ENCODE peak calls at places on chromosome 19, in ten cellular contexts. I, T, P, G, D, W, U, B, Q and E are unnamed samples. For H3K4me1, the result is how much of the 10 kb centered on the place peaks cover.

GRCh38 chr19:14556662-14557188 is 15.1 kb downstream of the NDUFB7 start:
- DNase-seq in I (peak), T (peak), P (peak), G (peak), D (peak), W (peak), U (peak), B (peak), Q (peak), E (peak)

GRCh38 chr19:51807111-51807701 is 12.2 kb downstream of the FPR3 start:
- DNase-seq in I (no peak), T (no peak), P (peak), G (no peak), D (no peak), W (no peak), U (no peak), B (no peak), Q (no peak), E (peak)

GRCh38 chr19:18205180-18205915 is 1.5 kb upstream of the RAB3A start:
- DNase-seq in I (peak), T (peak), P (peak), G (peak), D (peak), W (peak), U (peak), B (peak), Q (peak), E (peak)

GRCh38 chr19:39160889-39161672 is 35.5 kb downstream of the PAK4 start:
- DNase-seq in I (no peak), T (no peak), P (peak), G (no peak), D (no peak), W (no peak), U (no peak), B (peak), Q (no peak), E (peak)

GRCh38 chr19:15444505-15445226 is 5.1 kb downstream of the WIZ start:
- DNase-seq in I (no peak), T (no peak), P (no peak), G (no peak), D (no peak), W (no peak), U (no peak), B (no peak), Q (no peak), E (no peak)

GRCh38 chr19:38425222-38425809 is 703 bp downstream of the RASGRP4 start:
- DNase-seq in I (no peak), T (no peak), P (no peak), G (no peak), D (no peak), W (no peak), U (no peak), B (no peak), Q (no peak), E (no peak)

GRCh38 chr19:8305798-8306197 is 2.4 kb downstream of the CD320 start:
- DNase-seq in I (peak), T (no peak), P (no peak), G (peak), D (no peak), W (peak), U (peak), B (peak), Q (no peak), E (no peak)

GRCh38 chr19:52734893-52735661 is at the start of gene ZNF611:
- DNase-seq in I (peak), T (peak), P (peak), G (peak), D (peak), W (peak), U (peak), B (peak), Q (peak), E (peak)

GRCh38 chr19:54464044-54464623 is 556 bp upstream of the LENG9 start:
- DNase-seq in I (peak), T (peak), P (peak), G (peak), D (peak), W (peak), U (peak), B (peak), Q (peak), E (peak)

GRCh38 chr19:49881672-49882394 is 4.3 kb downstream of the TBC1D17 start:
- DNase-seq in I (no peak), T (no peak), P (no peak), G (no peak), D (peak), W (peak), U (peak), B (no peak), Q (no peak), E (no peak)

GRCh38 chr19:4191044-4191443 is 8.6 kb downstream of the ANKRD24 start:
- DNase-seq in I (no peak), T (no peak), P (no peak), G (no peak), D (no peak), W (no peak), U (no peak), B (no peak), Q (no peak), E (no peak)

GRCh38 chr19:44308011-44308410 is 3.2 kb upstream of the ZNF235 start:
- DNase-seq in I (no peak), T (no peak), P (peak), G (no peak), D (no peak), W (no peak), U (no peak), B (no peak), Q (no peak), E (no peak)

GRCh38 chr19:1163283-1163933 is 10.7 kb downstream of the SBNO2 start:
- DNase-seq in I (no peak), T (no peak), P (no peak), G (no peak), D (no peak), W (no peak), U (no peak), B (no peak), Q (no peak), E (no peak)

GRCh38 chr19:10842788-10843187 is 5.4 kb upstream of the C19orf38 start:
- DNase-seq in I (no peak), T (no peak), P (no peak), G (no peak), D (no peak), W (no peak), U (no peak), B (no peak), Q (no peak), E (no peak)

GRCh38 chr19:18790566-18791314 is at the start of gene COMP:
- DNase-seq in I (no peak), T (peak), P (peak), G (no peak), D (peak), W (no peak), U (no peak), B (no peak), Q (no peak), E (no peak)

GRCh38 chr19:49335784-49336481 is 727 bp downstream of the CD37 start:
- DNase-seq in I (no peak), T (no peak), P (no peak), G (no peak), D (no peak), W (peak), U (no peak), B (no peak), Q (peak), E (no peak)

GRCh38 chr19:7529246-7529600 is 6.3 kb upstream of the PNPLA6 start:
- DNase-seq in I (no peak), T (no peak), P (no peak), G (no peak), D (no peak), W (no peak), U (no peak), B (no peak), Q (no peak), E (no peak)

GRCh38 chr19:16860118-16860517 is 28.7 kb upstream of the F2RL3 start:
- DNase-seq in I (no peak), T (no peak), P (no peak), G (no peak), D (no peak), W (no peak), U (no peak), B (no peak), Q (no peak), E (no peak)

GRCh38 chr19:38663957-38664502 is 16.6 kb downstream of the ACTN4 start:
- DNase-seq in I (no peak), T (no peak), P (no peak), G (peak), D (no peak), W (no peak), U (peak), B (peak), Q (no peak), E (no peak)

GRCh38 chr19:16435238-16435911 is 36.4 kb downstream of the EPS15L1 start:
- DNase-seq in I (no peak), T (peak), P (peak), G (peak), D (no peak), W (peak), U (peak), B (no peak), Q (no peak), E (no peak)

GRCh38 chr19:7159105-7159933 is 89.8 kb downstream of the ZNF557 start:
- DNase-seq in I (no peak), T (no peak), P (peak), G (peak), D (no peak), W (no peak), U (peak), B (no peak), Q (no peak), E (no peak)

GRCh38 chr19:50565984-50566903 is 2.0 kb downstream of the LRRC4B start:
- DNase-seq in I (no peak), T (peak), P (no peak), G (no peak), D (peak), W (no peak), U (no peak), B (peak), Q (no peak), E (no peak)

DNA sequence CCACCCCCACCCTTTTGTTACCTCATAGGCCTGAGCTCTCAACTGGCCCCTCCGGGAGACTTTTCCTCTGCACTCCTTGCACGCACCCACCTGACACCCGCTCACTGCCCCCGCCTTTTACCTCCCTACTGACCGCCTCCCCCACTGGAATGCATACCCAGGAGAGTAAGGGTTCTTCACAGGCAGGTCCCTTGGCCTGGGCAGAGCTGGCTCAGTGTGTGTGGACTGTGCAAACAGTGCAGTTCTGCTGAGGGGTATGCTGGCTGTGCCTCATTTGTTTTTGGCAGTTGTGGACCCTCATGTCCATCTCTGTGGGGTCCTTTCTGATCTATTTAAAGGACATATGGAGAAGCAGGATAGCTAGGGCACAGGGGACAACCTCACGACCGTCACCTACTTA is 5.0 kb downstream of the ZSCAN18 start:
- DNase-seq in I (no peak), T (no peak), P (no peak), G (no peak), D (no peak), W (no peak), U (no peak), B (no peak), Q (no peak), E (no peak)
- H3K4me1 ChIP-seq in I (under half), T (under half), P (under half), G (under half), D (under half), W (under half), U (under half), B (under half), Q (under half), E (under half)

GRCh38 chr19:33388817-33389573 is 15.5 kb downstream of the CEBPG start:
- DNase-seq in I (no peak), T (no peak), P (no peak), G (no peak), D (no peak), W (no peak), U (peak), B (peak), Q (no peak), E (no peak)

GRCh38 chr19:33390908-33391630 is 17.6 kb downstream of the CEBPG start:
- DNase-seq in I (no peak), T (no peak), P (no peak), G (no peak), D (no peak), W (peak), U (no peak), B (peak), Q (no peak), E (no peak)

GRCh38 chr19:33388231-33388816 is 14.8 kb downstream of the CEBPG start:
- DNase-seq in I (no peak), T (no peak), P (no peak), G (no peak), D (no peak), W (no peak), U (no peak), B (no peak), Q (no peak), E (no peak)

GRCh38 chr19:33390120-33390907 is 16.8 kb downstream of the CEBPG start:
- DNase-seq in I (no peak), T (peak), P (no peak), G (peak), D (no peak), W (peak), U (peak), B (peak), Q (no peak), E (peak)

GRCh38 chr19:33389574-33390119 is 16.1 kb downstream of the CEBPG start:
- DNase-seq in I (no peak), T (no peak), P (no peak), G (no peak), D (no peak), W (peak), U (no peak), B (peak), Q (no peak), E (no peak)
- H3K4me1 ChIP-seq in I (under half), T (half or more), P (under half), G (half or more), D (under half), W (under half), U (under half), B (under half), Q (under half), E (under half)

DNA sequence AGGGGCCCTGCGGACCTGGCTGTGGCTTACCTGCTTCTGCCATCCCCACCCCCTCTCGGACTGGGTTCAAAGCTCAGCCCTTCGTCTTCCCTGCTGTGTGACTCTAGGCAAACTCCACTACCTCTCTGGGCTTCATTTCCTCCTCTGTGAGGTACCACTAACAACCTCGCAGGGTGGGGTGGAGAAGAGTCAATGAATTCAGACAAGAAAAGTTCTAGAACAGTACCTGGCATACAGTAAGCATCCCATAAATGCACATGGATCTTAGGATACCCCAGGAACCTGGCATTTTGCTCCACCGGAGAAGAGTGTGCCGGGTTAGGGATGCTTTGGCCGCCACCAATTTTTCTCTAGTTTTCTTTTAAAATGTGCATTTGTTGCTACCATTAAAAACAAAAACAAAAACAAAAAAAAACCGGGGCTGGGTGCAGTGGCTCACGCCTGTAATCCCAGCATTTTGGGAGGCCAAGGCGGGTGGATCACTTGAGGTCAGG is 3.4 kb downstream of the TLE5 start:
- DNase-seq in I (no peak), T (no peak), P (no peak), G (no peak), D (no peak), W (no peak), U (no peak), B (no peak), Q (no peak), E (no peak)
- H3K4me1 ChIP-seq in I (half or more), T (under half), P (under half), G (half or more), D (under half), W (under half), U (under half), B (half or more), Q (half or more), E (under half)

GRCh38 chr19:6062961-6063575 is 47.2 kb downstream of the RFX2 start:
- DNase-seq in I (peak), T (no peak), P (no peak), G (no peak), D (no peak), W (no peak), U (peak), B (no peak), Q (no peak), E (no peak)

GRCh38 chr19:6060600-6061391 is 49.5 kb downstream of the RFX2 start:
- DNase-seq in I (peak), T (no peak), P (peak), G (no peak), D (peak), W (no peak), U (peak), B (no peak), Q (peak), E (peak)

GRCh38 chr19:6059996-6060599 is 50.2 kb downstream of the RFX2 start:
- DNase-seq in I (peak), T (no peak), P (no peak), G (no peak), D (no peak), W (no peak), U (peak), B (no peak), Q (no peak), E (no peak)

GRCh38 chr19:6062274-6062673 is 48.0 kb downstream of the RFX2 start:
- DNase-seq in I (no peak), T (no peak), P (peak), G (peak), D (no peak), W (peak), U (peak), B (peak), Q (no peak), E (no peak)

GRCh38 chr19:6061420-6062130 is 48.7 kb downstream of the RFX2 start:
- DNase-seq in I (no peak), T (no peak), P (no peak), G (no peak), D (no peak), W (no peak), U (peak), B (no peak), Q (no peak), E (peak)
- H3K4me1 ChIP-seq in I (under half), T (half or more), P (under half), G (half or more), D (under half), W (under half), U (half or more), B (under half), Q (half or more), E (under half)

GRCh38 chr19:2415973-2416319 is 11.4 kb downstream of the TIMM13 start:
- DNase-seq in I (no peak), T (no peak), P (no peak), G (no peak), D (no peak), W (no peak), U (no peak), B (no peak), Q (no peak), E (no peak)
- H3K4me1 ChIP-seq in I (under half), T (under half), P (under half), G (under half), D (under half), W (under half), U (under half), B (under half), Q (under half), E (under half)

DNA sequence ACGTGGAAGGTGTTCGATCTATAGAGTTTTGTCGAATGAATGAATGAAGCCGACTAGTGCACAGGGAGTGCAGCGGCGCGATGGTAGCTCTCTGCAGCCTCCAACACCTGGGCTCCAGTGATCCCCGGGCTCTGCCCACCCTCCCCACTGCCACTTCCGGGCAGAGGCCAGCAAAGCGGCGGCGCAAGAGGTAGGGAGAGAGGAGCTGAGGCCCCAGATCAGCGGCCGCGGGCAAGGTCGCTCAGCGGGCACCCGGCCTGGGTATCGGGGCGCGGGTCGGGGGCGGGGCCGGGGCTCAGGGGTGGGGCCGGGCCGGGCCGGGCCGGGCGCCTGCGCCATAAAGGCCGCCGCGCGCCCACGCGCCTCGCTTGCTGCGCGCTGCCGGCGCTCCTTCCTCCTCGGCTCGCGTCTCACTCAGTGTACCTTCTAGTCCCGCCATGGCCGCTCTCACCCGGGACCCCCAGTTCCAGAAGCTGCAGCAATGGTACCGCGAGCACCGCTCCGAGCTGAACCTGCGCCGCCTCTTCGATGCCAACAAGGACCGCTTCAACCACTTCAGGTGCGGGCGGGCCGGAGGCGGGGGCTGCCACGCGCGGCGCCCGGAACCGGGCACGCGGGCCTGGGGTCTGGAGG is at the start of gene GPI:
- DNase-seq in I (peak), T (peak), P (peak), G (peak), D (peak), W (peak), U (peak), B (peak), Q (peak), E (peak)
- H3K4me1 ChIP-seq in I (under half), T (under half), P (under half), G (under half), D (under half), W (under half), U (under half), B (under half), Q (under half), E (under half)

GRCh38 chr19:32909257-32909656 is 39.7 kb upstream of the SLC7A9 start:
- DNase-seq in I (no peak), T (no peak), P (no peak), G (no peak), D (no peak), W (no peak), U (no peak), B (no peak), Q (no peak), E (no peak)
- H3K4me1 ChIP-seq in I (under half), T (under half), P (under half), G (under half), D (under half), W (under half), U (under half), B (under half), Q (under half), E (under half)